ENCODE peak calls at places on chromosomes 4 and X, in six cellular contexts. H is AG10803, W is fibroblast of mammary gland, G is brain microvascular endothelial cell, J is GM12865, D is B cell. S is an unnamed sample.

GRCh38 chr4:43550981-43551627 is 658.6 kb downstream of the GRXCR1 start:
- DNase-seq in H (no peak), W (no peak), G (no peak), J (no peak), D (no peak), S (no peak)

GRCh38 chrX:81174286-81174685 is 27.4 kb downstream of the HMGN5 start:
- DNase-seq in H (peak; percentile 13), W (peak; percentile 32), G (no peak), J (peak; percentile 2), D (no peak), S (no peak)

GRCh38 chr4:59936566-59936965 is 1263.6 kb upstream of the ADGRL3 start:
- DNase-seq in H (no peak), W (no peak), G (no peak), J (no peak), D (no peak), S (no peak)

GRCh38 chr4:182913621-182914020 is 3.6 kb downstream of the DCTD start:
- DNase-seq in H (no peak), W (no peak), G (no peak), J (no peak), D (no peak), S (no peak)

GRCh38 chr4:174521800-174522182 is 497 bp downstream of the HPGD start:
- DNase-seq in H (no peak), W (no peak), G (no peak), J (no peak), D (no peak), S (peak; percentile 2)

GRCh38 chr4:157221426-157221894 is 932 bp downstream of the GRIA2 start:
- DNase-seq in H (no peak), W (no peak), G (no peak), J (no peak), D (no peak), S (peak; percentile 1)

GRCh38 chr4:95729596-95729995 is 110.3 kb upstream of the PDHA2 start:
- DNase-seq in H (no peak), W (no peak), G (no peak), J (no peak), D (no peak), S (no peak)

GRCh38 chr4:948936-949300 is 16.7 kb downstream of the TMEM175 start:
- DNase-seq in H (no peak), W (no peak), G (no peak), J (no peak), D (no peak), S (no peak)

GRCh38 chr4:1463088-1463926 is 57.1 kb upstream of the NKX1-1 start:
- DNase-seq in H (peak; percentile 41), W (peak; percentile 32), G (peak; percentile 12), J (no peak), D (peak; percentile 27), S (peak; percentile 29)

GRCh38 chr4:126697748-126698147 is 935.0 kb upstream of the INTU start:
- DNase-seq in H (peak; percentile 83), W (peak; percentile 88), G (no peak), J (no peak), D (no peak), S (no peak)

GRCh38 chr4:71209161-71209560 is 129.7 kb upstream of the SLC4A4 start:
- DNase-seq in H (peak; percentile 84), W (peak; percentile 45), G (peak; percentile 80), J (no peak), D (no peak), S (no peak)

GRCh38 chr4:992297-993110 is 700 bp downstream of the SLC26A1 start:
- DNase-seq in H (no peak), W (no peak), G (no peak), J (peak; percentile 89), D (no peak), S (no peak)

GRCh38 chr4:2923141-2923551 is 40.1 kb downstream of the NOP14 start:
- DNase-seq in H (peak; percentile 54), W (no peak), G (peak; percentile 88), J (no peak), D (no peak), S (no peak)

GRCh38 chr4:31171362-31171761 is 451.2 kb downstream of the PCDH7 start:
- DNase-seq in H (no peak), W (no peak), G (no peak), J (no peak), D (no peak), S (no peak)

GRCh38 chr4:93183589-93183988 is 645.0 kb upstream of the ATOH1 start:
- DNase-seq in H (no peak), W (no peak), G (no peak), J (no peak), D (no peak), S (no peak)

GRCh38 chr4:148776944-148777343 is 334.7 kb upstream of the NR3C2 start:
- DNase-seq in H (peak; percentile 69), W (no peak), G (peak; percentile 12), J (no peak), D (no peak), S (no peak)

GRCh38 chr4:108168213-108168671 is 490 bp downstream of the LEF1 start:
- DNase-seq in H (no peak), W (peak; percentile 17), G (no peak), J (no peak), D (no peak), S (no peak)

GRCh38 chr4:1576961-1577814 is 106.9 kb downstream of the FAM53A start:
- DNase-seq in H (no peak), W (no peak), G (no peak), J (no peak), D (no peak), S (no peak)

GRCh38 chrX:43809463-43809862 is 72.8 kb downstream of the MAOB start:
- DNase-seq in H (peak; percentile 43), W (peak; percentile 80), G (no peak), J (no peak), D (no peak), S (no peak)

GRCh38 chrX:2507904-2508630 is 7.3 kb upstream of the DHRSX start:
- DNase-seq in H (no peak), W (no peak), G (no peak), J (no peak), D (no peak), S (no peak)

GRCh38 chr4:3255611-3256186 is 6.7 kb downstream of the MSANTD1 start:
- DNase-seq in H (no peak), W (no peak), G (no peak), J (no peak), D (peak; percentile 44), S (no peak)

GRCh38 chr4:74319506-74319905 is 11.2 kb downstream of the EPGN start:
- DNase-seq in H (no peak), W (no peak), G (peak; percentile 14), J (no peak), D (no peak), S (no peak)

GRCh38 chrX:109384569-109385174 is 97.2 kb downstream of the GUCY2F start:
- DNase-seq in H (peak; percentile 21), W (peak; percentile 37), G (peak; percentile 18), J (peak; percentile 38), D (no peak), S (peak; percentile 32)

GRCh38 chr4:40482985-40483647 is 146.5 kb downstream of the RBM47 start:
- DNase-seq in H (no peak), W (no peak), G (no peak), J (no peak), D (no peak), S (no peak)

GRCh38 chr4:78464265-78464664 is 87.3 kb upstream of the ANXA3 start:
- DNase-seq in H (no peak), W (no peak), G (no peak), J (no peak), D (no peak), S (no peak)

GRCh38 chr4:95676190-95676589 is 127.4 kb upstream of the UNC5C start:
- DNase-seq in H (no peak), W (no peak), G (no peak), J (no peak), D (no peak), S (no peak)

GRCh38 chr4:56360071-56360470 is 27.2 kb downstream of the AASDH start:
- DNase-seq in H (peak; percentile 28), W (peak; percentile 46), G (no peak), J (no peak), D (no peak), S (no peak)

GRCh38 chr4:159410076-159410777 is 307.3 kb downstream of the RAPGEF2 start:
- DNase-seq in H (peak; percentile 9), W (peak; percentile 22), G (peak; percentile 39), J (peak; percentile 25), D (no peak), S (no peak)

GRCh38 chr4:138910201-138910913 is 105.2 kb upstream of the NOCT start:
- DNase-seq in H (no peak), W (peak; percentile 20), G (peak; percentile 36), J (no peak), D (no peak), S (no peak)

GRCh38 chr4:116926631-116927295 is 158.6 kb downstream of the TRAM1L1 start:
- DNase-seq in H (no peak), W (no peak), G (no peak), J (no peak), D (no peak), S (no peak)
- TF ChIP-seq CTCF in H (no peak), W (no peak), G (no peak), J (no peak), D (no peak), S (no peak)

GRCh38 chr4:22372958-22373357 is 142.9 kb downstream of the ADGRA3 start:
- DNase-seq in H (no peak), W (no peak), G (no peak), J (no peak), D (no peak), S (no peak)

GRCh38 chr4:22369901-22370562 is 145.8 kb downstream of the ADGRA3 start:
- DNase-seq in H (no peak), W (no peak), G (no peak), J (no peak), D (no peak), S (no peak)
- TF ChIP-seq CTCF in H (no peak), W (no peak), G (no peak), J (no peak), D (no peak), S (no peak)

DNA sequence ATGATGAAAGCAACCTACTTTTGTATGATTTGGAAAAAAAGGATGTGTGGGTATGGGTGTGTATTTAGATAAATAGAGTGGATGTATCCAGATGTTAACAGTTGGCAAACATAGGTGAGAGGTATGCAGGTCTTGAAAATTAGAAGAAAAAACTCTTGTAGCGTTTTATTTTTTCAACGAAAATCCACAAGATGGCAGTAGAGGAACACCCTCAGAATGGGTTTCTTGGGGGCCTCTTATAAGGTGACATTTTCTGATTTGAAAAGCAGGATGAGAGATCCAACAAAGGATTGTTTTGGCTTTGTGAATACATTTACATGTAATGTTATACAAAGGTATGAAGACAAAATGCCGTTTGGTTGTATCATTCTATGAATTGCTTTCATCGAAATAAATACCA is 68.3 kb downstream of the FMR1NB start:
- DNase-seq in H (peak; percentile 23), W (peak; percentile 45), G (no peak), J (peak; percentile 45), D (peak; percentile 35), S (no peak)
- TF ChIP-seq CTCF in H (peak; percentile 61), W (peak; percentile 61), G (peak; percentile 41), J (peak; percentile 29), D (peak; percentile 74), S (peak; percentile 72)

GRCh38 chrX:101787934-101788333 is 128.3 kb upstream of the ARMCX2 start:
- DNase-seq in H (no peak), W (no peak), G (no peak), J (no peak), D (no peak), S (no peak)

DNA sequence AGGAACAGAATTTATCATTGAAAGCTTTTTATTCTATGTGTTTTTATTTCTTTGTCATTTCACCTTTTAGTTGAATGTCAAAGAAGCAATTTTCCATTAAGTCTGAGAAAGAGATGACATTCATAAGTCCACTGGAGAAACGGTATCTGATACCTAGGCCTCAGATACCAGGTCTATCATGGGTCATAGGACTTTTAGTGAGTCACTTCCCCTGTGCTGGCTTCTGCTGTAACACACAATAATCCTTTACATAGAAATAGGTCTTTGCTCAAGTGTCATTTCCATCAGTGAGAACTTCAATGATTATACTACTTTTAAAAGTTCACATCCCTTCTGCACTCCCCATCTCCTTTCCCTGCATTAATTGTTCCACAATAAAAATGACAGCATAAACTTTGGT is 125.5 kb upstream of the ARMCX2 start:
- DNase-seq in H (no peak), W (no peak), G (no peak), J (no peak), D (no peak), S (no peak)
- TF ChIP-seq CTCF in H (no peak), W (no peak), G (no peak), J (no peak), D (no peak), S (no peak)